ENCODE peak calls at places on chromosome 18, in five cellular contexts. D is HT-29, V is GM06990, O is hippocampal formation, Z is GM23248. I is an unnamed sample.

GRCh38 chr18:7847988-7848387 is 280.9 kb downstream of the PTPRM start:
- DNase-seq in D (no peak), V (no peak), O (no peak), Z (no peak), I (no peak)

GRCh38 chr18:45954070-45954712 is 12.9 kb downstream of the EPG5 start:
- DNase-seq in D (no peak), V (no peak), O (no peak), Z (peak), I (no peak)

GRCh38 chr18:56853961-56854360 is 202.8 kb downstream of the WDR7 start:
- DNase-seq in D (no peak), V (no peak), O (no peak), Z (no peak), I (peak)

GRCh38 chr18:525066-525797 is 24.7 kb upstream of the COLEC12 start:
- DNase-seq in D (no peak), V (no peak), O (no peak), Z (peak), I (no peak)

GRCh38 chr18:51235011-51235789 is 37.7 kb upstream of the MEX3C start:
- DNase-seq in D (no peak), V (no peak), O (no peak), Z (peak), I (no peak)

GRCh38 chr18:70337139-70337972 is 48.5 kb downstream of the SOCS6 start:
- DNase-seq in D (peak), V (no peak), O (no peak), Z (peak), I (no peak)

GRCh38 chr18:67485655-67486054 is 30.9 kb downstream of the DSEL start:
- DNase-seq in D (no peak), V (no peak), O (no peak), Z (no peak), I (no peak)

GRCh38 chr18:50405582-50406271 is 30.9 kb downstream of the SKA1 start:
- DNase-seq in D (peak), V (no peak), O (no peak), Z (no peak), I (no peak)

GRCh38 chr18:8629602-8630001 is 20.4 kb downstream of the RAB12 start:
- DNase-seq in D (no peak), V (no peak), O (no peak), Z (no peak), I (no peak)

GRCh38 chr18:76983613-76984051 is 149.0 kb downstream of the MBP start:
- DNase-seq in D (no peak), V (no peak), O (no peak), Z (no peak), I (no peak)

GRCh38 chr18:50848038-50848437 is 28.2 kb upstream of the MRO start:
- DNase-seq in D (no peak), V (no peak), O (no peak), Z (peak), I (no peak)

GRCh38 chr18:36899289-36899688 is 70.4 kb downstream of the KIAA1328 start:
- DNase-seq in D (peak), V (no peak), O (no peak), Z (peak), I (no peak)

GRCh38 chr18:55858661-55859111 is 270.7 kb upstream of the TCF4 start:
- DNase-seq in D (no peak), V (no peak), O (no peak), Z (peak), I (no peak)

GRCh38 chr18:42113529-42114191 is 158.6 kb downstream of the PIK3C3 start:
- DNase-seq in D (no peak), V (no peak), O (peak), Z (peak), I (no peak)

GRCh38 chr18:13163167-13163927 is 55.2 kb upstream of the LDLRAD4 start:
- DNase-seq in D (no peak), V (no peak), O (no peak), Z (peak), I (no peak)

GRCh38 chr18:79585395-79586370 is 93.9 kb upstream of the CTDP1 start:
- DNase-seq in D (no peak), V (no peak), O (no peak), Z (no peak), I (no peak)